ENCODE peak calls at places on chromosomes 4 and X, in six cellular contexts. G is brain microvascular endothelial cell, Q is heart left ventricle, P is keratinocyte, A is mesendoderm, U is left lung. O is an unnamed sample.

GRCh38 chr4:101277661-101278060 is 69.7 kb downstream of the PPP3CA start:
- DNase-seq in U (no peak), P (no peak), G (peak), Q (no peak), A (no peak), O (no peak)

GRCh38 chrX:155333701-155334100 is 713 bp downstream of the CLIC2 start:
- DNase-seq in P (no peak), A (no peak), Q (no peak), U (no peak), G (no peak), O (no peak)

GRCh38 chrX:149948001-149948400 is 9.7 kb upstream of the EOLA2 start:
- DNase-seq in U (no peak), G (no peak), A (peak), Q (no peak), P (no peak), O (no peak)

GRCh38 chrX:111365770-111366325 is 46.1 kb downstream of the DCX start:
- DNase-seq in P (no peak), U (no peak), Q (no peak), G (no peak), A (no peak), O (no peak)

GRCh38 chr4:4919926-4920325 is 60.5 kb downstream of the MSX1 start:
- DNase-seq in P (no peak), A (no peak), U (no peak), G (no peak), Q (no peak), O (peak)

GRCh38 chr4:4860381-4860802 is 927 bp downstream of the MSX1 start:
- DNase-seq in A (no peak), U (no peak), G (peak), P (no peak), Q (no peak), O (no peak)

GRCh38 chr4:16967722-16968121 is 69.3 kb upstream of the LDB2 start:
- DNase-seq in P (no peak), Q (no peak), G (no peak), U (no peak), A (peak), O (peak)

GRCh38 chr4:163554870-163555465 is 60.5 kb downstream of the TMA16 start:
- DNase-seq in G (no peak), Q (no peak), U (no peak), A (no peak), P (no peak), O (no peak)

GRCh38 chr4:973431-974397 is at the start of gene DGKQ:
- DNase-seq in U (peak), P (no peak), Q (peak), A (peak), G (peak), O (peak)

GRCh38 chr4:180219080-180219479 is 2024.1 kb upstream of the TENM3 start:
- DNase-seq in U (no peak), G (no peak), Q (no peak), P (no peak), A (no peak), O (no peak)

GRCh38 chr4:1241466-1241935 is 7.4 kb downstream of the CTBP1 start:
- DNase-seq in P (no peak), A (no peak), U (peak), G (no peak), Q (peak), O (peak)

GRCh38 chr4:40205259-40206198 is 8.7 kb downstream of the RHOH start:
- DNase-seq in Q (no peak), P (no peak), G (no peak), U (no peak), A (peak), O (no peak)

GRCh38 chr4:171186700-171187099 is 626.5 kb upstream of the GALNTL6 start:
- DNase-seq in P (no peak), G (no peak), U (no peak), Q (no peak), A (peak), O (no peak)

GRCh38 chr4:156193800-156194199 is 240.1 kb upstream of the CTSO start:
- DNase-seq in A (no peak), G (no peak), Q (no peak), U (no peak), P (no peak), O (no peak)

GRCh38 chrX:1592128-1592862 is 891 bp downstream of the AKAP17A start:
- DNase-seq in G (peak), P (no peak), A (peak), Q (no peak), U (peak), O (no peak)

GRCh38 chr4:139734201-139734874 is 68.7 kb downstream of the MGST2 start:
- DNase-seq in Q (no peak), P (no peak), G (no peak), U (no peak), A (peak), O (peak)

GRCh38 chr4:16824278-16824806 is 74.1 kb downstream of the LDB2 start:
- DNase-seq in U (no peak), Q (no peak), G (no peak), A (no peak), P (no peak), O (no peak)

GRCh38 chr4:118969359-118969758 is 80.7 kb downstream of the SYNPO2 start:
- DNase-seq in P (no peak), G (peak), U (no peak), Q (no peak), A (peak), O (peak)

GRCh38 chrX:48893556-48894348 is 3.8 kb downstream of the TIMM17B start:
- DNase-seq in Q (no peak), A (no peak), G (no peak), P (no peak), U (no peak), O (no peak)

GRCh38 chrX:139936259-139936658 is 3.4 kb upstream of the ATP11C start:
- DNase-seq in U (no peak), G (no peak), P (no peak), A (peak), Q (no peak), O (no peak)

GRCh38 chr4:48939785-48940184 is 33.2 kb upstream of the OCIAD2 start:
- DNase-seq in A (peak), Q (no peak), G (peak), U (no peak), P (peak), O (no peak)

GRCh38 chr4:78558421-78558820 is 6.9 kb downstream of the ANXA3 start:
- DNase-seq in A (no peak), U (no peak), Q (no peak), G (no peak), P (no peak), O (no peak)

GRCh38 chr4:104909376-104909775 is 237.3 kb upstream of the TET2 start:
- DNase-seq in Q (no peak), U (no peak), A (no peak), G (no peak), P (no peak), O (no peak)

GRCh38 chr4:140005699-140006098 is 148.3 kb downstream of the MAML3 start:
- DNase-seq in Q (no peak), U (no peak), P (no peak), G (no peak), A (no peak), O (no peak)

GRCh38 chr4:112386051-112386450 is 88.9 kb downstream of the ALPK1 start:
- DNase-seq in U (no peak), A (no peak), P (no peak), G (no peak), Q (no peak), O (no peak)

GRCh38 chr4:123621072-123621705 is 224.6 kb downstream of the SPRY1 start:
- DNase-seq in A (peak), G (no peak), Q (no peak), U (no peak), P (no peak), O (peak)

GRCh38 chrX:132836471-132836870 is 122.0 kb downstream of the HS6ST2 start:
- DNase-seq in U (no peak), P (no peak), A (no peak), G (no peak), Q (no peak), O (no peak)

GRCh38 chr4:110518889-110519490 is 43.0 kb downstream of the ENPEP start:
- DNase-seq in P (no peak), U (no peak), Q (no peak), A (peak), G (peak), O (no peak)

GRCh38 chr4:81504685-81505598 is 33.2 kb upstream of the RASGEF1B start:
- DNase-seq in P (no peak), U (peak), A (no peak), Q (peak), G (no peak), O (peak)

GRCh38 chr4:140995058-140995457 is 138.2 kb downstream of the RNF150 start:
- DNase-seq in A (no peak), U (no peak), Q (no peak), G (no peak), P (no peak), O (no peak)

DNA sequence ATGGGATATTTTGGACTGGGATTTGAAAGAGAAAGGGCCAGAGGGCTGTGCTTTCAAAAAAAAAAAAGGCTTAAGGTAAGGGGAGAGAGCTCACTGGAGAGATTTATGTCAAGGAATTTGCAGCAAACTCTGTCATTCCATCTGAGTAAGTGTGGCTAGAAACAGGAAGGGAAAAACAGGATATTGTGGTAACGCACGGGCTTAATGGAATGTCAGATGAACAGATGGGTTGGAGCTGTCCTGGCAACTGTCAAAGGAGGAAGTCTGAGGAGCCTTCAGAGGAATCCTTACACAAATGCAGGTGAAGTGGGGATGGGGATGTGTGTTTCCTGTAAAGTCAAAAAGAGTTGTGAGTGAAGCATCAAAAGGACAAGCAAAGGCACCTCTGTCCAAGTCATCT is 15.1 kb upstream of the NKX3-2 start:
- DNase-seq in U (no peak), G (peak), A (no peak), Q (no peak), P (peak), O (no peak)
- H3K27ac ChIP-seq in U (no peak), G (no peak), A (no peak), Q (no peak), P (peak), O (no peak)

DNA sequence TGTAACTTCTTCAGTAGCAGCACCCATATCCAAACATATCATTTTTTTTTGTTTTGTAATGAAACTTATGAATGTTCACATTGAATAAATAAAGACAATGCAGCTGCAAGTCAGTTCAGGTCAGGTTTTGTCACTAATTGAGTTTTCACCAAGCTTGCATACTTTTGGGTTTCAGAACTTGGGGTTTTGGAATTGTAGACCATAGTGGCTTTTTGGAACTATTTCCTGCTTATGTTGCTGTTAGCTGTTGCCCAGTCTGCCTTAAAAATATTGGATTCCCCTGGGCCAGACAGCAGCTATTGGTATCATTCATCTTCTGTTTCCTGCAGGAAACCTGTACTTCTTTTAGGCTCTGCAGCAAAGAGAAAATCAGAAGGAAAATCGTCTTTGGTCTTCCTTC is 113.4 kb upstream of the LIMCH1 start:
- DNase-seq in P (no peak), U (no peak), G (no peak), A (no peak), Q (no peak), O (no peak)
- H3K27ac ChIP-seq in P (no peak), U (no peak), G (no peak), A (no peak), Q (no peak), O (peak)

GRCh38 chr4:113394730-113395530 is 345.5 kb downstream of the ANK2 start:
- DNase-seq in A (peak), P (no peak), Q (no peak), U (no peak), G (peak), O (peak)
- H3K27ac ChIP-seq in A (no peak), P (no peak), Q (no peak), U (no peak), G (no peak), O (no peak)

GRCh38 chrX:115174548-115174947 is 14.7 kb upstream of the RBMXL3 start:
- DNase-seq in Q (no peak), G (no peak), U (no peak), A (peak), P (no peak), O (no peak)

GRCh38 chrX:115173181-115173580 is 16.0 kb upstream of the RBMXL3 start:
- DNase-seq in A (peak), Q (no peak), G (no peak), P (no peak), U (no peak), O (no peak)

GRCh38 chrX:115177941-115178340 is 11.3 kb upstream of the RBMXL3 start:
- DNase-seq in A (peak), Q (no peak), U (no peak), P (no peak), G (no peak), O (no peak)

GRCh38 chrX:115183980-115184379 is 5.2 kb upstream of the RBMXL3 start:
- DNase-seq in A (no peak), G (no peak), U (no peak), Q (no peak), P (no peak), O (no peak)

DNA sequence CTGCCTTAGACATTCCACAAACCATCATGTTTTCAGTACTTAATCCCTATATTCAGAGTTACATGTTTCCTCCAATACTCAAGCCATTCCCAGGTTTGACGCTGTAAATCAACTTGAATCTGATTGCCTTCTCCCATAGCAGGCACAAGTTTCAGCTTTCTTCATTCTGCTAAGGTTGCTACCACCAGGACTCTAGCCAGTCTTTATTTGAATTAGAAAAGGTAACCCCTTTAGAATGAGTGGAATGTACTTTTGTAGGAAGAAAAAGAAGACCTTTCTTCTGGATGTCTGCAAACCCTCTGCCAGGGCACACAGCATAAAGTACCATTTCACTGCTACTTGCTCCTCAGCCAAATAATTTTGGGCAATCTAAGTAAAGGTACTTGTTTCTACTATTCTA is 10.7 kb upstream of the RBMXL3 start:
- DNase-seq in Q (no peak), U (no peak), G (no peak), P (no peak), A (peak), O (no peak)
- H3K27ac ChIP-seq in Q (no peak), U (no peak), G (no peak), P (no peak), A (no peak), O (no peak)

DNA sequence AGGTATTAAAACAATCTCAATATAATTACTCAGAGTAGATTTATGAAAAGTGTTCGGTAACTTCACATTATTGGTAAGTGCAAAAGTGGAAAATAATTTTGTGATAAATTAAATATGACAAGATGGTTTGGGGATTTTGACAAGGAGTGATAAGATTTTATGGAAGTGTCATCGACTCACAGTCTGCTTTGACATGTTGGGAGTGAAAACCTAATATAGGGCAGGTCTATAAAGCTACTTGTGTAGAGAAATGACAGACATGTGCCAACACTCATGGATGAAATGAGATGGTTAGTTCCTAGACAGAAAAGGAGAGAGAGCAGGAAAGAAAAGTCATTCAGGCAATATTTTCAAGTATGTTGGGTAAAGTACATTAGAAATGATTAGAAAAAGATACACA is 456.8 kb downstream of the TRAM1L1 start:
- DNase-seq in U (no peak), A (peak), P (no peak), G (no peak), Q (no peak), O (no peak)
- H3K27ac ChIP-seq in U (no peak), A (no peak), P (no peak), G (no peak), Q (no peak), O (no peak)

GRCh38 chrX:11193035-11193469 is 81.9 kb downstream of the HCCS start:
- DNase-seq in G (no peak), Q (no peak), A (no peak), U (no peak), P (no peak), O (no peak)
- H3K27ac ChIP-seq in G (no peak), Q (no peak), A (no peak), U (no peak), P (no peak), O (no peak)

GRCh38 chr4:6472008-6472386 is 417 bp downstream of the PPP2R2C start:
- DNase-seq in G (no peak), A (no peak), U (peak), P (no peak), Q (no peak), O (no peak)

GRCh38 chr4:6469898-6470501 is 2.4 kb downstream of the PPP2R2C start:
- DNase-seq in A (no peak), U (no peak), G (no peak), P (no peak), Q (no peak), O (no peak)

GRCh38 chr4:6471303-6472007 is 959 bp downstream of the PPP2R2C start:
- DNase-seq in Q (no peak), P (no peak), A (no peak), U (no peak), G (no peak), O (no peak)

GRCh38 chr4:6469144-6469543 is 3.3 kb downstream of the PPP2R2C start:
- DNase-seq in Q (no peak), U (no peak), A (no peak), P (no peak), G (no peak), O (no peak)

DNA sequence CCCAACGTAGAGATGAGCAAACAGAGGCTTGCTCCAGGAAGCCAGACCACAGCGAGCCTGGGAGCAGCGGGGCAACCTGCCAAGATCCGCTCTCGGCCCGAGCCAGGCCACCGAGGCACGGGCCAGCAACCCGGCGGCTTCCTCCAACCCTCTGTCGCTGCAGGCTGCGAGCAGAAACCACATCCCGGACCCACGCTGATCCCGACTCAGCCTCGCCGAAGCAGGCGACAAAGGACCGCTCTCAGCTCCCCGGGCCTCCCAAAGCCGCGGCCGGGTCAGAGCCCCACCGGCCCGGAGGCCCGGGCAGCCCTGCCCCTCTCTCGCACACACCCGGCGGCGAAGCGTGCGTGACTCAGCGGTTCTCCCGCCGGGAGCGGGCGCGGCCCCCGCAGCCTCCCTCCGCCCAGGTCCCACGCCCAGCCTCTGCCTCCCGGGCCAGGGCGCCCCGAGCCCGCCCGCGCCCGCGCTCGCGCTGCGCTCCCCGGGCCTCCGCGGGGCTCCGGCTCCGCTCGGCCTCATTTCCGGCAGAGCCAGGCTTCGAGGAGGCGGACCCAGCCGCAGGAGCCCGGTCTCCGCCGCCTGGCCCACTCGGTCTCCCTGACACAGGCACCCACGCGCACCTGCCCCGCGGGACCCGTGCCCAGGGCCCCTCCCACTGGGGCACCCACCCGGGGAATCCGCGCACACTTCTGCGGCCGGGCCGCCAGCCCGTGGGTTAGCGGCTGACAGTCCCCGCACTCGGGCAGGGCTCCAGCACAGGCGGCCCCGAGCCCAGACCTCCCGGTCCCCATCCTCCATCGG is 1.7 kb downstream of the PPP2R2C start:
- DNase-seq in G (no peak), A (peak), U (peak), Q (peak), P (no peak), O (no peak)
- H3K27ac ChIP-seq in G (no peak), A (peak), U (no peak), Q (no peak), P (no peak), O (no peak)

GRCh38 chr4:74658114-74658513 is 136.2 kb downstream of the BTC start:
- DNase-seq in P (no peak), A (no peak), Q (no peak), G (no peak), U (no peak), O (no peak)
- H3K27ac ChIP-seq in P (peak), A (no peak), Q (no peak), G (no peak), U (no peak), O (no peak)

GRCh38 chr4:169148851-169149250 is 121.9 kb downstream of the SH3RF1 start:
- DNase-seq in Q (no peak), G (no peak), U (no peak), P (no peak), A (no peak), O (no peak)

GRCh38 chr4:169152104-169152503 is 118.7 kb downstream of the SH3RF1 start:
- DNase-seq in G (no peak), U (no peak), P (no peak), Q (no peak), A (no peak), O (no peak)

GRCh38 chr4:169152899-169153298 is 117.9 kb downstream of the SH3RF1 start:
- DNase-seq in P (no peak), Q (no peak), A (peak), G (no peak), U (no peak), O (no peak)

GRCh38 chr4:169151671-169152070 is 119.1 kb downstream of the SH3RF1 start:
- DNase-seq in Q (no peak), G (no peak), A (no peak), P (no peak), U (no peak), O (no peak)

GRCh38 chr4:169150806-169151205 is 120.0 kb downstream of the SH3RF1 start:
- DNase-seq in P (no peak), U (no peak), G (no peak), A (no peak), Q (no peak), O (no peak)
- H3K27ac ChIP-seq in P (no peak), U (no peak), G (peak), A (no peak), Q (no peak), O (no peak)

O was measured in tibial artery.